ENCODE peak calls at places on chromosomes 4 and X, in six cellular contexts. One of them, this sample, is unnamed.

GRCh38 chr4:21792736-21793135 is 155.8 kb downstream of the KCNIP4 start:
- DNase-seq in GM23248: no peak
- DNase-seq in MM.1S: no peak
- DNase-seq in OCI-LY7: no peak
- DNase-seq in SK-N-SH: no peak
- DNase-seq in PC-3: no peak
- DNase-seq in this sample: no peak

GRCh38 chrX:153648358-153649177 is 1.6 kb downstream of the DUSP9 start:
- DNase-seq in GM23248: no peak
- DNase-seq in MM.1S: no peak
- DNase-seq in OCI-LY7: no peak
- DNase-seq in SK-N-SH: peak; percentile 27
- DNase-seq in PC-3: no peak
- DNase-seq in this sample: no peak

GRCh38 chrX:623599-624323 is 6.8 kb upstream of the SHOX start:
- DNase-seq in GM23248: peak; percentile 8
- DNase-seq in MM.1S: peak; percentile 9
- DNase-seq in OCI-LY7: no peak
- DNase-seq in SK-N-SH: no peak
- DNase-seq in PC-3: no peak
- DNase-seq in this sample: no peak

GRCh38 chrX:1111543-1112300 is 100.7 kb downstream of the CRLF2 start:
- DNase-seq in GM23248: no peak
- DNase-seq in MM.1S: no peak
- DNase-seq in OCI-LY7: peak; percentile 26
- DNase-seq in SK-N-SH: no peak
- DNase-seq in PC-3: no peak
- DNase-seq in this sample: no peak

GRCh38 chr4:8143392-8144140 is 15.0 kb downstream of the ABLIM2 start:
- DNase-seq in GM23248: no peak
- DNase-seq in MM.1S: no peak
- DNase-seq in OCI-LY7: no peak
- DNase-seq in SK-N-SH: no peak
- DNase-seq in PC-3: no peak
- DNase-seq in this sample: no peak

GRCh38 chrX:25014366-25014838 is 1.4 kb downstream of the ARX start:
- DNase-seq in GM23248: no peak
- DNase-seq in MM.1S: no peak
- DNase-seq in OCI-LY7: no peak
- DNase-seq in SK-N-SH: no peak
- DNase-seq in PC-3: no peak
- DNase-seq in this sample: no peak

GRCh38 chr4:41177016-41177415 is 37.3 kb downstream of the APBB2 start:
- DNase-seq in GM23248: peak; percentile 86
- DNase-seq in MM.1S: no peak
- DNase-seq in OCI-LY7: no peak
- DNase-seq in SK-N-SH: no peak
- DNase-seq in PC-3: peak; percentile 61
- DNase-seq in this sample: no peak

GRCh38 chrX:80721186-80721585 is 88.5 kb downstream of the BRWD3 start:
- DNase-seq in GM23248: no peak
- DNase-seq in MM.1S: no peak
- DNase-seq in OCI-LY7: no peak
- DNase-seq in SK-N-SH: no peak
- DNase-seq in PC-3: no peak
- DNase-seq in this sample: no peak

GRCh38 chr4:186266699-186267467 is 894 bp downstream of the F11 start:
- DNase-seq in GM23248: peak; percentile 8
- DNase-seq in MM.1S: no peak
- DNase-seq in OCI-LY7: no peak
- DNase-seq in SK-N-SH: no peak
- DNase-seq in PC-3: no peak
- DNase-seq in this sample: no peak

GRCh38 chrX:40064055-40064597 is 33.6 kb downstream of the BCOR start:
- DNase-seq in GM23248: no peak
- DNase-seq in MM.1S: no peak
- DNase-seq in OCI-LY7: no peak
- DNase-seq in SK-N-SH: peak; percentile 61
- DNase-seq in PC-3: no peak
- DNase-seq in this sample: no peak

GRCh38 chr4:3470244-3471097 is 7.4 kb downstream of the DOK7 start:
- DNase-seq in GM23248: peak; percentile 47
- DNase-seq in MM.1S: no peak
- DNase-seq in OCI-LY7: no peak
- DNase-seq in SK-N-SH: no peak
- DNase-seq in PC-3: peak; percentile 40
- DNase-seq in this sample: no peak

GRCh38 chr4:1044469-1045192 is 33.2 kb downstream of the FGFRL1 start:
- DNase-seq in GM23248: no peak
- DNase-seq in MM.1S: no peak
- DNase-seq in OCI-LY7: no peak
- DNase-seq in SK-N-SH: no peak
- DNase-seq in PC-3: no peak
- DNase-seq in this sample: no peak

GRCh38 chr4:139704915-139705485 is 39.4 kb downstream of the MGST2 start:
- DNase-seq in GM23248: peak; percentile 8
- DNase-seq in MM.1S: no peak
- DNase-seq in OCI-LY7: peak; percentile 7
- DNase-seq in SK-N-SH: no peak
- DNase-seq in PC-3: peak; percentile 10
- DNase-seq in this sample: peak; percentile 23

GRCh38 chrX:136130931-136131843 is 16.1 kb upstream of the FHL1 start:
- DNase-seq in GM23248: peak; percentile 75
- DNase-seq in MM.1S: peak; percentile 87
- DNase-seq in OCI-LY7: peak; percentile 14
- DNase-seq in SK-N-SH: no peak
- DNase-seq in PC-3: peak; percentile 94
- DNase-seq in this sample: peak; percentile 24

GRCh38 chr4:52246834-52247233 is 195.7 kb downstream of the SPATA18 start:
- DNase-seq in GM23248: no peak
- DNase-seq in MM.1S: no peak
- DNase-seq in OCI-LY7: no peak
- DNase-seq in SK-N-SH: no peak
- DNase-seq in PC-3: no peak
- DNase-seq in this sample: no peak

GRCh38 chr4:7306566-7306965 is 114.2 kb downstream of the SORCS2 start:
- DNase-seq in GM23248: no peak
- DNase-seq in MM.1S: no peak
- DNase-seq in OCI-LY7: no peak
- DNase-seq in SK-N-SH: no peak
- DNase-seq in PC-3: no peak
- DNase-seq in this sample: no peak

GRCh38 chr4:38764292-38764691 is 18.5 kb downstream of the TLR10 start:
- DNase-seq in GM23248: no peak
- DNase-seq in MM.1S: no peak
- DNase-seq in OCI-LY7: no peak
- DNase-seq in SK-N-SH: no peak
- DNase-seq in PC-3: no peak
- DNase-seq in this sample: no peak

GRCh38 chr4:1249731-1250526 is 999 bp upstream of the CTBP1 start:
- DNase-seq in GM23248: peak; percentile 74
- DNase-seq in MM.1S: peak; percentile 46
- DNase-seq in OCI-LY7: no peak
- DNase-seq in SK-N-SH: peak; percentile 13
- DNase-seq in PC-3: peak; percentile 7
- DNase-seq in this sample: no peak

GRCh38 chr4:2393353-2394270 is 24.8 kb downstream of the ZFYVE28 start:
- DNase-seq in GM23248: no peak
- DNase-seq in MM.1S: peak; percentile 67
- DNase-seq in OCI-LY7: peak; percentile 69
- DNase-seq in SK-N-SH: no peak
- DNase-seq in PC-3: no peak
- DNase-seq in this sample: no peak

GRCh38 chr4:8769645-8770517 is 101.8 kb downstream of the HMX1 start:
- DNase-seq in GM23248: no peak
- DNase-seq in MM.1S: no peak
- DNase-seq in OCI-LY7: no peak
- DNase-seq in SK-N-SH: no peak
- DNase-seq in PC-3: no peak
- DNase-seq in this sample: no peak

GRCh38 chr4:84957509-84958420 is 8.7 kb downstream of the WDFY3 start:
- DNase-seq in GM23248: peak; percentile 2
- DNase-seq in MM.1S: no peak
- DNase-seq in OCI-LY7: no peak
- DNase-seq in SK-N-SH: no peak
- DNase-seq in PC-3: no peak
- DNase-seq in this sample: no peak

GRCh38 chrX:70386240-70386639 is 36.9 kb upstream of the GDPD2 start:
- DNase-seq in GM23248: no peak
- DNase-seq in MM.1S: no peak
- DNase-seq in OCI-LY7: no peak
- DNase-seq in SK-N-SH: no peak
- DNase-seq in PC-3: no peak
- DNase-seq in this sample: no peak

GRCh38 chrX:68249904-68250303 is 183.4 kb downstream of the OPHN1 start:
- DNase-seq in GM23248: no peak
- DNase-seq in MM.1S: no peak
- DNase-seq in OCI-LY7: no peak
- DNase-seq in SK-N-SH: no peak
- DNase-seq in PC-3: no peak
- DNase-seq in this sample: no peak

GRCh38 chr4:89438102-89438831 is 130.7 kb upstream of the GPRIN3 start:
- DNase-seq in GM23248: peak; percentile 65
- DNase-seq in MM.1S: peak; percentile 85
- DNase-seq in OCI-LY7: peak; percentile 66
- DNase-seq in SK-N-SH: peak; percentile 34
- DNase-seq in PC-3: peak; percentile 66
- DNase-seq in this sample: peak; percentile 72

GRCh38 chrX:105876658-105877057 is 54.3 kb downstream of the NRK start:
- DNase-seq in GM23248: no peak
- DNase-seq in MM.1S: peak; percentile 49
- DNase-seq in OCI-LY7: peak; percentile 3
- DNase-seq in SK-N-SH: no peak
- DNase-seq in PC-3: peak; percentile 64
- DNase-seq in this sample: peak; percentile 29

GRCh38 chrX:39310925-39311324 is 509.7 kb downstream of the MID1IP1 start:
- DNase-seq in GM23248: no peak
- DNase-seq in MM.1S: no peak
- DNase-seq in OCI-LY7: no peak
- DNase-seq in SK-N-SH: no peak
- DNase-seq in PC-3: no peak
- DNase-seq in this sample: no peak

GRCh38 chr4:37279894-37280592 is 35.5 kb downstream of the NWD2 start:
- DNase-seq in GM23248: no peak
- DNase-seq in MM.1S: no peak
- DNase-seq in OCI-LY7: no peak
- DNase-seq in SK-N-SH: no peak
- DNase-seq in PC-3: peak; percentile 78
- DNase-seq in this sample: peak; percentile 33

GRCh38 chr4:158996669-158997074 is 106.2 kb upstream of the RAPGEF2 start:
- DNase-seq in GM23248: peak; percentile 98
- DNase-seq in MM.1S: no peak
- DNase-seq in OCI-LY7: no peak
- DNase-seq in SK-N-SH: no peak
- DNase-seq in PC-3: peak; percentile 97
- DNase-seq in this sample: peak; percentile 93
- TF ChIP-seq EZH2phosphoT487 in GM23248: no peak
- TF ChIP-seq EZH2phosphoT487 in MM.1S: no peak
- TF ChIP-seq EZH2phosphoT487 in OCI-LY7: no peak
- TF ChIP-seq EZH2phosphoT487 in SK-N-SH: no peak
- TF ChIP-seq EZH2phosphoT487 in PC-3: no peak
- TF ChIP-seq EZH2phosphoT487 in this sample: no peak

DNA sequence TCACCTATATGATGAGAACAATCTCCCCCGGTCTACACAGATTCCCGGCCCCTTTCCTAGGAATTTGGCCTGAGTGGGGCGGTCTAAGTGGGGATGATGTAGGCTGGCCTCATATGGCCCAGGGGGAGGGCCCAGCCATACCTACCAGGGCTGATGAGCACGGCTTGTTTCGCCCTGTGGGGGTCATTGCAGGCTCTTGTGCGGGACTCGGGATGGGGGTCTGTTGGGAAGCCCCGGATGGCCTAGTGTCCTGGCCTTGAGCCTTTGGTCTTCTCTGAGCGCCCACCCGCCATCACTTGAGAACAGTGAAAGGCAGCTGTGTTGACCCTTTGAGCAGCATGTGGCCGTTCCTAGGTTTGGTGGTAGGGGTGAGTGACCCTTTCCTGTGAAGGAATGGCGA is 4.8 kb upstream of the CTAG2 start:
- DNase-seq in GM23248: no peak
- DNase-seq in MM.1S: no peak
- DNase-seq in OCI-LY7: no peak
- DNase-seq in SK-N-SH: no peak
- DNase-seq in PC-3: no peak
- DNase-seq in this sample: no peak
- TF ChIP-seq EZH2phosphoT487 in GM23248: no peak
- TF ChIP-seq EZH2phosphoT487 in MM.1S: no peak
- TF ChIP-seq EZH2phosphoT487 in OCI-LY7: no peak
- TF ChIP-seq EZH2phosphoT487 in SK-N-SH: no peak
- TF ChIP-seq EZH2phosphoT487 in PC-3: no peak
- TF ChIP-seq EZH2phosphoT487 in this sample: no peak

GRCh38 chrX:56783450-56783831 is 54.4 kb downstream of the NBDY start:
- DNase-seq in GM23248: no peak
- DNase-seq in MM.1S: peak; percentile 73
- DNase-seq in OCI-LY7: no peak
- DNase-seq in SK-N-SH: peak; percentile 42
- DNase-seq in PC-3: no peak
- DNase-seq in this sample: no peak
- TF ChIP-seq EZH2phosphoT487 in GM23248: no peak
- TF ChIP-seq EZH2phosphoT487 in MM.1S: no peak
- TF ChIP-seq EZH2phosphoT487 in OCI-LY7: no peak
- TF ChIP-seq EZH2phosphoT487 in SK-N-SH: no peak
- TF ChIP-seq EZH2phosphoT487 in PC-3: no peak
- TF ChIP-seq EZH2phosphoT487 in this sample: no peak

DNA sequence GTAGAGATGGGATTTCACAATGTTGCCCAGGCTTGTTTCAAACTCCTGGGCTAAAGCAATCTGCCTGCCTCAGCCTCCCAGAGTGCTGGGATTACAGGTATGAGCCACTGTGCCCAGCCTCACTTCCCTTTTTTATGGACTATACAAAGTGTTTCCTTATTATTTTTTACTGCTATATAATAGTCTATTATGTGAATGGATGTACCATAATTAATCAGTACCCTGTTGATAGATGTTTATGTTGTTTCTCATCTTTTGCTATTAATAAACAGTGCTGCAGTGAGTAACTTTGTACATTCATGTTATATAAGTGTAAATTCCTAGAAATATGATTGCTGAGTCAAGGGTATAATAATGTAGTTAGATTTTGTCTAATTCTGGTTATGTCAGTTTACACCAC is 35.8 kb upstream of the LARP1B start:
- DNase-seq in GM23248: no peak
- DNase-seq in MM.1S: no peak
- DNase-seq in OCI-LY7: no peak
- DNase-seq in SK-N-SH: no peak
- DNase-seq in PC-3: no peak
- DNase-seq in this sample: no peak
- TF ChIP-seq EZH2phosphoT487 in GM23248: no peak
- TF ChIP-seq EZH2phosphoT487 in MM.1S: no peak
- TF ChIP-seq EZH2phosphoT487 in OCI-LY7: no peak
- TF ChIP-seq EZH2phosphoT487 in SK-N-SH: no peak
- TF ChIP-seq EZH2phosphoT487 in PC-3: no peak
- TF ChIP-seq EZH2phosphoT487 in this sample: no peak